ENCODE peak calls at places on chromosome 15, in ten cellular contexts. One of them, this sample, is unnamed.

GRCh38 chr15:74302821-74303359 is 64.6 kb downstream of the CYP11A1 start:
- DNase-seq in astrocyte of the spinal cord: peak
- DNase-seq in natural killer cell: no peak
- DNase-seq in adrenal gland: no peak
- DNase-seq in cardiac fibroblast: peak
- DNase-seq in GM12878: no peak
- DNase-seq in HFF-Myc: no peak
- DNase-seq in activated B cell treated with CpG ODN at 0.5 μM for 24 hours: peak
- DNase-seq in foreskin fibroblast: peak
- DNase-seq in GM06990: no peak
- DNase-seq in this sample: peak

GRCh38 chr15:70361106-70361505 is 263.4 kb upstream of the TLE3 start:
- DNase-seq in astrocyte of the spinal cord: no peak
- DNase-seq in natural killer cell: no peak
- DNase-seq in adrenal gland: no peak
- DNase-seq in cardiac fibroblast: no peak
- DNase-seq in GM12878: no peak
- DNase-seq in HFF-Myc: no peak
- DNase-seq in activated B cell treated with CpG ODN at 0.5 μM for 24 hours: no peak
- DNase-seq in foreskin fibroblast: no peak
- DNase-seq in GM06990: no peak
- DNase-seq in this sample: no peak

GRCh38 chr15:80777137-80777536 is 2.0 kb upstream of the CEMIP start:
- DNase-seq in astrocyte of the spinal cord: peak
- DNase-seq in natural killer cell: no peak
- DNase-seq in adrenal gland: peak
- DNase-seq in cardiac fibroblast: peak
- DNase-seq in GM12878: no peak
- DNase-seq in HFF-Myc: no peak
- DNase-seq in activated B cell treated with CpG ODN at 0.5 μM for 24 hours: no peak
- DNase-seq in foreskin fibroblast: peak
- DNase-seq in GM06990: no peak
- DNase-seq in this sample: no peak

GRCh38 chr15:22963546-22964125 is 16.5 kb downstream of the CYFIP1 start:
- DNase-seq in astrocyte of the spinal cord: no peak
- DNase-seq in natural killer cell: no peak
- DNase-seq in adrenal gland: no peak
- DNase-seq in cardiac fibroblast: no peak
- DNase-seq in GM12878: no peak
- DNase-seq in HFF-Myc: no peak
- DNase-seq in activated B cell treated with CpG ODN at 0.5 μM for 24 hours: no peak
- DNase-seq in foreskin fibroblast: peak
- DNase-seq in GM06990: no peak
- DNase-seq in this sample: no peak

GRCh38 chr15:62142736-62143135 is 22.3 kb downstream of the C2CD4B start:
- DNase-seq in astrocyte of the spinal cord: no peak
- DNase-seq in natural killer cell: no peak
- DNase-seq in adrenal gland: no peak
- DNase-seq in cardiac fibroblast: peak
- DNase-seq in GM12878: no peak
- DNase-seq in HFF-Myc: no peak
- DNase-seq in activated B cell treated with CpG ODN at 0.5 μM for 24 hours: no peak
- DNase-seq in foreskin fibroblast: no peak
- DNase-seq in GM06990: no peak
- DNase-seq in this sample: no peak

GRCh38 chr15:25740438-25741252 is 122.5 kb downstream of the ATP10A start:
- DNase-seq in astrocyte of the spinal cord: no peak
- DNase-seq in natural killer cell: no peak
- DNase-seq in adrenal gland: no peak
- DNase-seq in cardiac fibroblast: no peak
- DNase-seq in GM12878: no peak
- DNase-seq in HFF-Myc: no peak
- DNase-seq in activated B cell treated with CpG ODN at 0.5 μM for 24 hours: no peak
- DNase-seq in foreskin fibroblast: no peak
- DNase-seq in GM06990: no peak
- DNase-seq in this sample: no peak

GRCh38 chr15:78061963-78062427 is 15.5 kb downstream of the TBC1D2B start:
- DNase-seq in astrocyte of the spinal cord: peak
- DNase-seq in natural killer cell: peak
- DNase-seq in adrenal gland: no peak
- DNase-seq in cardiac fibroblast: peak
- DNase-seq in GM12878: no peak
- DNase-seq in HFF-Myc: no peak
- DNase-seq in activated B cell treated with CpG ODN at 0.5 μM for 24 hours: no peak
- DNase-seq in foreskin fibroblast: peak
- DNase-seq in GM06990: no peak
- DNase-seq in this sample: peak

GRCh38 chr15:71501344-71502128 is 308.8 kb upstream of the NR2E3 start:
- DNase-seq in astrocyte of the spinal cord: no peak
- DNase-seq in natural killer cell: no peak
- DNase-seq in adrenal gland: peak
- DNase-seq in cardiac fibroblast: no peak
- DNase-seq in GM12878: no peak
- DNase-seq in HFF-Myc: no peak
- DNase-seq in activated B cell treated with CpG ODN at 0.5 μM for 24 hours: no peak
- DNase-seq in foreskin fibroblast: peak
- DNase-seq in GM06990: no peak
- DNase-seq in this sample: no peak

GRCh38 chr15:71447328-71448250 is 332.3 kb downstream of the THSD4 start:
- DNase-seq in astrocyte of the spinal cord: peak
- DNase-seq in natural killer cell: no peak
- DNase-seq in adrenal gland: no peak
- DNase-seq in cardiac fibroblast: peak
- DNase-seq in GM12878: no peak
- DNase-seq in HFF-Myc: no peak
- DNase-seq in activated B cell treated with CpG ODN at 0.5 μM for 24 hours: no peak
- DNase-seq in foreskin fibroblast: peak
- DNase-seq in GM06990: no peak
- DNase-seq in this sample: no peak

GRCh38 chr15:52318729-52319500 is 23.3 kb upstream of the MYO5C start:
- DNase-seq in astrocyte of the spinal cord: no peak
- DNase-seq in natural killer cell: no peak
- DNase-seq in adrenal gland: peak
- DNase-seq in cardiac fibroblast: no peak
- DNase-seq in GM12878: no peak
- DNase-seq in HFF-Myc: no peak
- DNase-seq in activated B cell treated with CpG ODN at 0.5 μM for 24 hours: no peak
- DNase-seq in foreskin fibroblast: peak
- DNase-seq in GM06990: no peak
- DNase-seq in this sample: no peak

GRCh38 chr15:31312220-31312619 is 14.4 kb upstream of the KLF13 start:
- DNase-seq in astrocyte of the spinal cord: no peak
- DNase-seq in natural killer cell: no peak
- DNase-seq in adrenal gland: peak
- DNase-seq in cardiac fibroblast: no peak
- DNase-seq in GM12878: no peak
- DNase-seq in HFF-Myc: no peak
- DNase-seq in activated B cell treated with CpG ODN at 0.5 μM for 24 hours: peak
- DNase-seq in foreskin fibroblast: no peak
- DNase-seq in GM06990: no peak
- DNase-seq in this sample: no peak

GRCh38 chr15:60620707-60621106 is 141.8 kb upstream of the ICE2 start:
- DNase-seq in astrocyte of the spinal cord: peak
- DNase-seq in natural killer cell: no peak
- DNase-seq in adrenal gland: peak
- DNase-seq in cardiac fibroblast: no peak
- DNase-seq in GM12878: no peak
- DNase-seq in HFF-Myc: no peak
- DNase-seq in activated B cell treated with CpG ODN at 0.5 μM for 24 hours: no peak
- DNase-seq in foreskin fibroblast: no peak
- DNase-seq in GM06990: no peak
- DNase-seq in this sample: no peak

GRCh38 chr15:25876231-25877140 is 13.4 kb upstream of the ATP10A start:
- DNase-seq in astrocyte of the spinal cord: no peak
- DNase-seq in natural killer cell: no peak
- DNase-seq in adrenal gland: no peak
- DNase-seq in cardiac fibroblast: no peak
- DNase-seq in GM12878: no peak
- DNase-seq in HFF-Myc: no peak
- DNase-seq in activated B cell treated with CpG ODN at 0.5 μM for 24 hours: no peak
- DNase-seq in foreskin fibroblast: no peak
- DNase-seq in GM06990: no peak
- DNase-seq in this sample: no peak

GRCh38 chr15:85329561-85330421 is 50.6 kb upstream of the AKAP13 start:
- DNase-seq in astrocyte of the spinal cord: peak
- DNase-seq in natural killer cell: no peak
- DNase-seq in adrenal gland: peak
- DNase-seq in cardiac fibroblast: peak
- DNase-seq in GM12878: peak
- DNase-seq in HFF-Myc: peak
- DNase-seq in activated B cell treated with CpG ODN at 0.5 μM for 24 hours: peak
- DNase-seq in foreskin fibroblast: peak
- DNase-seq in GM06990: peak
- DNase-seq in this sample: peak

GRCh38 chr15:78915341-78916087 is 29.3 kb downstream of the CTSH start:
- DNase-seq in astrocyte of the spinal cord: peak
- DNase-seq in natural killer cell: no peak
- DNase-seq in adrenal gland: no peak
- DNase-seq in cardiac fibroblast: peak
- DNase-seq in GM12878: no peak
- DNase-seq in HFF-Myc: no peak
- DNase-seq in activated B cell treated with CpG ODN at 0.5 μM for 24 hours: no peak
- DNase-seq in foreskin fibroblast: no peak
- DNase-seq in GM06990: no peak
- DNase-seq in this sample: peak

GRCh38 chr15:44099671-44100070 is 95.4 kb downstream of the FRMD5 start:
- DNase-seq in astrocyte of the spinal cord: no peak
- DNase-seq in natural killer cell: no peak
- DNase-seq in adrenal gland: no peak
- DNase-seq in cardiac fibroblast: no peak
- DNase-seq in GM12878: no peak
- DNase-seq in HFF-Myc: no peak
- DNase-seq in activated B cell treated with CpG ODN at 0.5 μM for 24 hours: no peak
- DNase-seq in foreskin fibroblast: peak
- DNase-seq in GM06990: no peak
- DNase-seq in this sample: no peak

GRCh38 chr15:44729394-44729913 is 6.9 kb upstream of the TRIM69 start:
- DNase-seq in astrocyte of the spinal cord: no peak
- DNase-seq in natural killer cell: no peak
- DNase-seq in adrenal gland: peak
- DNase-seq in cardiac fibroblast: peak
- DNase-seq in GM12878: no peak
- DNase-seq in HFF-Myc: no peak
- DNase-seq in activated B cell treated with CpG ODN at 0.5 μM for 24 hours: no peak
- DNase-seq in foreskin fibroblast: no peak
- DNase-seq in GM06990: no peak
- DNase-seq in this sample: no peak

GRCh38 chr15:80474751-80475295 is 70.6 kb downstream of the ARNT2 start:
- DNase-seq in astrocyte of the spinal cord: no peak
- DNase-seq in natural killer cell: no peak
- DNase-seq in adrenal gland: no peak
- DNase-seq in cardiac fibroblast: no peak
- DNase-seq in GM12878: no peak
- DNase-seq in HFF-Myc: no peak
- DNase-seq in activated B cell treated with CpG ODN at 0.5 μM for 24 hours: no peak
- DNase-seq in foreskin fibroblast: no peak
- DNase-seq in GM06990: no peak
- DNase-seq in this sample: no peak

GRCh38 chr15:79028411-79028964 is 62.1 kb downstream of the RASGRF1 start:
- DNase-seq in astrocyte of the spinal cord: peak
- DNase-seq in natural killer cell: no peak
- DNase-seq in adrenal gland: peak
- DNase-seq in cardiac fibroblast: peak
- DNase-seq in GM12878: no peak
- DNase-seq in HFF-Myc: no peak
- DNase-seq in activated B cell treated with CpG ODN at 0.5 μM for 24 hours: no peak
- DNase-seq in foreskin fibroblast: peak
- DNase-seq in GM06990: no peak
- DNase-seq in this sample: peak

GRCh38 chr15:90915808-90916440 is 12.8 kb downstream of the MAN2A2 start:
- DNase-seq in astrocyte of the spinal cord: peak
- DNase-seq in natural killer cell: no peak
- DNase-seq in adrenal gland: peak
- DNase-seq in cardiac fibroblast: peak
- DNase-seq in GM12878: no peak
- DNase-seq in HFF-Myc: no peak
- DNase-seq in activated B cell treated with CpG ODN at 0.5 μM for 24 hours: no peak
- DNase-seq in foreskin fibroblast: no peak
- DNase-seq in GM06990: no peak
- DNase-seq in this sample: no peak
- TF ChIP-seq CTCF in astrocyte of the spinal cord: no peak
- TF ChIP-seq CTCF in natural killer cell: no peak
- TF ChIP-seq CTCF in adrenal gland: no peak
- TF ChIP-seq CTCF in cardiac fibroblast: no peak
- TF ChIP-seq CTCF in GM12878: no peak
- TF ChIP-seq CTCF in HFF-Myc: no peak
- TF ChIP-seq CTCF in activated B cell treated with CpG ODN at 0.5 μM for 24 hours: no peak
- TF ChIP-seq CTCF in foreskin fibroblast: no peak
- TF ChIP-seq CTCF in GM06990: no peak
- TF ChIP-seq CTCF in this sample: no peak

GRCh38 chr15:88337993-88338392 is 81.5 kb upstream of the NTRK3 start:
- DNase-seq in astrocyte of the spinal cord: no peak
- DNase-seq in natural killer cell: no peak
- DNase-seq in adrenal gland: no peak
- DNase-seq in cardiac fibroblast: no peak
- DNase-seq in GM12878: no peak
- DNase-seq in HFF-Myc: no peak
- DNase-seq in activated B cell treated with CpG ODN at 0.5 μM for 24 hours: no peak
- DNase-seq in foreskin fibroblast: no peak
- DNase-seq in GM06990: no peak
- DNase-seq in this sample: no peak
- TF ChIP-seq CTCF in astrocyte of the spinal cord: no peak
- TF ChIP-seq CTCF in natural killer cell: no peak
- TF ChIP-seq CTCF in adrenal gland: no peak
- TF ChIP-seq CTCF in cardiac fibroblast: no peak
- TF ChIP-seq CTCF in GM12878: no peak
- TF ChIP-seq CTCF in HFF-Myc: no peak
- TF ChIP-seq CTCF in activated B cell treated with CpG ODN at 0.5 μM for 24 hours: no peak
- TF ChIP-seq CTCF in foreskin fibroblast: no peak
- TF ChIP-seq CTCF in GM06990: no peak
- TF ChIP-seq CTCF in this sample: no peak

GRCh38 chr15:63633312-63633711 is 36.1 kb downstream of the FBXL22 start:
- DNase-seq in astrocyte of the spinal cord: no peak
- DNase-seq in natural killer cell: no peak
- DNase-seq in adrenal gland: no peak
- DNase-seq in cardiac fibroblast: no peak
- DNase-seq in GM12878: no peak
- DNase-seq in HFF-Myc: no peak
- DNase-seq in activated B cell treated with CpG ODN at 0.5 μM for 24 hours: no peak
- DNase-seq in foreskin fibroblast: no peak
- DNase-seq in GM06990: no peak
- DNase-seq in this sample: no peak
- TF ChIP-seq CTCF in astrocyte of the spinal cord: no peak
- TF ChIP-seq CTCF in natural killer cell: no peak
- TF ChIP-seq CTCF in adrenal gland: no peak
- TF ChIP-seq CTCF in cardiac fibroblast: no peak
- TF ChIP-seq CTCF in GM12878: no peak
- TF ChIP-seq CTCF in HFF-Myc: no peak
- TF ChIP-seq CTCF in activated B cell treated with CpG ODN at 0.5 μM for 24 hours: no peak
- TF ChIP-seq CTCF in foreskin fibroblast: no peak
- TF ChIP-seq CTCF in GM06990: no peak
- TF ChIP-seq CTCF in this sample: no peak

DNA sequence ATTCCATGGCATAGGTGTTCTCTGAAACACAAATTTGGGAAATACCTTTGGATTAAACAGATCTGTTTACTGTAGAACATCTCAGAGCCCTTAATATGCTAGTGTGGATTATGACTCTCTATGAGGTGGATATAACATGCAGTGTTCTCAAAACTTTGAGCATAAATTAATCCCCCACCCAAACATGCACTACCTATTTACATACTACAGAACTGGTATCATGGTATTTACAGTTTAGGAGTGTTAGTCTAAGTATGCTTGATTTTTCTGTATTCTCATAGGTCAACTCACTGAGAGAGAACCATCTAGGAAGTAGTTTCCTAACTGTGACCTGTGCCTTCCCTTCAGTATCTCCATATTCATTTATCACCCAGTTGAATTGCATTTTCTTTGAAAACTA is 30.9 kb upstream of the ZNF609 start:
- DNase-seq in astrocyte of the spinal cord: no peak
- DNase-seq in natural killer cell: no peak
- DNase-seq in adrenal gland: no peak
- DNase-seq in cardiac fibroblast: no peak
- DNase-seq in GM12878: no peak
- DNase-seq in HFF-Myc: no peak
- DNase-seq in activated B cell treated with CpG ODN at 0.5 μM for 24 hours: no peak
- DNase-seq in foreskin fibroblast: no peak
- DNase-seq in GM06990: no peak
- DNase-seq in this sample: no peak
- TF ChIP-seq CTCF in astrocyte of the spinal cord: no peak
- TF ChIP-seq CTCF in natural killer cell: no peak
- TF ChIP-seq CTCF in adrenal gland: no peak
- TF ChIP-seq CTCF in cardiac fibroblast: no peak
- TF ChIP-seq CTCF in GM12878: no peak
- TF ChIP-seq CTCF in HFF-Myc: no peak
- TF ChIP-seq CTCF in activated B cell treated with CpG ODN at 0.5 μM for 24 hours: no peak
- TF ChIP-seq CTCF in foreskin fibroblast: no peak
- TF ChIP-seq CTCF in GM06990: no peak
- TF ChIP-seq CTCF in this sample: no peak